ENCODE peak calls at places on chromosomes 6 and 20, in seven cellular contexts. W, N, S, C, L, I and D are unnamed samples.

GRCh38 chr20:50057409-50058053 is 55.4 kb downstream of the UBE2V1 start:
- DNase-seq in N (no peak), I (no peak), W (no peak), S (no peak), C (no peak), L (no peak), D (no peak)

GRCh38 chr6:129108337-129108736 is 225.4 kb downstream of the LAMA2 start:
- DNase-seq in W (no peak), C (no peak), S (no peak), N (no peak), I (no peak), L (no peak), D (no peak)

GRCh38 chr20:20441259-20441658 is 73.4 kb downstream of the INSM1 start:
- DNase-seq in N (no peak), C (no peak), S (no peak), I (no peak), W (no peak), L (no peak), D (no peak)

GRCh38 chr6:53741417-53741816 is 53.4 kb upstream of the LRRC1 start:
- DNase-seq in I (no peak), L (no peak), W (peak), C (no peak), S (no peak), N (no peak), D (no peak)

GRCh38 chr6:143245656-143246055 is 185.0 kb downstream of the AIG1 start:
- DNase-seq in L (no peak), N (no peak), I (no peak), S (no peak), W (no peak), C (no peak), D (no peak)

GRCh38 chr6:47714802-47715201 is 16.4 kb downstream of the ADGRF4 start:
- DNase-seq in I (no peak), N (no peak), C (no peak), S (no peak), W (no peak), L (no peak), D (no peak)

GRCh38 chr6:15631380-15631913 is 31.4 kb downstream of the DTNBP1 start:
- DNase-seq in I (no peak), W (no peak), L (no peak), C (no peak), N (no peak), S (peak), D (no peak)

GRCh38 chr6:149964243-149965190 is 774 bp downstream of the ULBP1 start:
- DNase-seq in W (no peak), N (no peak), L (no peak), C (no peak), S (peak), I (no peak), D (no peak)

GRCh38 chr6:45555981-45556771 is 178.4 kb upstream of the SUPT3H start:
- DNase-seq in N (no peak), C (no peak), L (no peak), I (no peak), W (no peak), S (no peak), D (no peak)

GRCh38 chr20:45892049-45892816 is 1.1 kb downstream of the CTSA start:
- DNase-seq in L (peak), C (peak), S (peak), I (peak), W (no peak), N (peak), D (no peak)

GRCh38 chr6:153790048-153790447 is 249.0 kb upstream of the OPRM1 start:
- DNase-seq in W (no peak), C (no peak), S (peak), N (peak), I (no peak), L (peak), D (no peak)

GRCh38 chr20:5806457-5807263 is 56.5 kb downstream of the SHLD1 start:
- DNase-seq in I (no peak), S (no peak), C (no peak), W (no peak), L (no peak), N (no peak), D (no peak)

GRCh38 chr6:3871939-3872338 is 22.8 kb downstream of the FAM50B start:
- DNase-seq in N (no peak), S (no peak), C (no peak), I (no peak), W (no peak), L (no peak), D (no peak)

GRCh38 chr6:714100-714499 is 21.2 kb upstream of the EXOC2 start:
- DNase-seq in C (no peak), N (no peak), I (no peak), W (no peak), L (no peak), S (no peak), D (no peak)

GRCh38 chr6:710601-711571 is 17.9 kb upstream of the EXOC2 start:
- DNase-seq in W (peak), N (peak), C (no peak), L (peak), S (peak), I (peak), D (no peak)

GRCh38 chr6:713351-713750 is 20.4 kb upstream of the EXOC2 start:
- DNase-seq in N (no peak), W (no peak), L (no peak), C (no peak), I (no peak), S (no peak), D (no peak)

GRCh38 chr6:712805-713204 is 19.9 kb upstream of the EXOC2 start:
- DNase-seq in C (no peak), S (no peak), W (no peak), L (no peak), N (no peak), I (no peak), D (no peak)

GRCh38 chr6:711925-712324 is 19.0 kb upstream of the EXOC2 start:
- DNase-seq in N (no peak), L (no peak), S (no peak), W (no peak), C (no peak), I (no peak), D (no peak)
- TF ChIP-seq CTCF in N (no peak), L (no peak), S (no peak), W (no peak), C (no peak), I (no peak), D (no peak)

DNA sequence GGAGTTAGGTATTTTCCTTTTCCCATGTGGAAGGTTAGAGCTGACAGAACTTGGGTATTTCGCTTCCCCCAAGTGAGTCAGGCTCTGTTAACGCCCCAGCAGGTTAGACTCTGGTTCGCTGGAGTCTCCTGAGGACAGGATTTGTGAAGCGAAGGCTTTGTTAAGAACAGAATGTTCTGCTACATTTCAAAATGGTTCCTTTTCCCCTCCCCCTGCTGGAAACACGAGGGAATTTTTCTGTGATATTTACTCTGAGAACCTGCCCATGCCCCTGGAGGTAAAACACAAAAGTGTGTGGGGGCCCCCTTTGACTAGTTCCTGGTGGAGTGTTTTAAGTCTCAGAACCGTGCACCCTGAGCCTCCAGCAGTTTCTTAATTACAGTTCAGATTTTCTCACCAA is 731.4 kb upstream of the CITED2 start:
- DNase-seq in W (no peak), L (peak), C (no peak), N (peak), I (no peak), S (peak), D (no peak)
- TF ChIP-seq CTCF in W (no peak), L (no peak), C (peak), N (no peak), I (peak), S (peak), D (peak)

GRCh38 chr6:63807056-63807455 is 171.5 kb downstream of the PHF3 start:
- DNase-seq in C (no peak), I (no peak), W (no peak), N (no peak), L (no peak), S (no peak), D (no peak)

GRCh38 chr6:63804381-63804956 is 168.9 kb downstream of the PHF3 start:
- DNase-seq in C (no peak), S (peak), I (no peak), N (no peak), W (no peak), L (no peak), D (no peak)

GRCh38 chr6:63806573-63806913 is 170.9 kb downstream of the PHF3 start:
- DNase-seq in C (no peak), I (no peak), W (no peak), S (no peak), L (no peak), N (no peak), D (no peak)

GRCh38 chr6:63805808-63806572 is 170.4 kb downstream of the PHF3 start:
- DNase-seq in L (peak), C (no peak), N (peak), I (no peak), W (no peak), S (peak), D (peak)

DNA sequence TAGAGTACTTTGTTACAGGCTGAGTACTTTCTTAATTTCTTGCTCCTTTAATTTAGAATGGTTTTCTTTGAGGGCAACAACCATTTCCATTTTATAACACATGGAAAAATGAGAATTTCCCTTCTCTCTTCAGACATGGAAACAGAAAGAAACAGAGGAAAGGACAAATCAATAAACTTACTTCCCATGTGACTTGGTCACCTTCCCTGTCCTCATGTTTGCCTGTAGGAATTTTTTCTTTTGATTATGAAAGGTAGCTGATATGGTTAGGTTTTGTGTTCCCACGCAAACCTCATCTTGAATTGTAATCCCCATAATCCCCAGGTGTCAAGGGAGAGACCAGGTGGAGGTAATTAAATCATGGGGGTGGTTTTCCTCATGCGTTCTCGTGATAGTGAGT is 169.7 kb downstream of the PHF3 start:
- DNase-seq in I (no peak), N (no peak), C (no peak), S (no peak), W (no peak), L (no peak), D (no peak)
- TF ChIP-seq CTCF in I (no peak), N (no peak), C (no peak), S (no peak), W (no peak), L (no peak), D (no peak)

DNA sequence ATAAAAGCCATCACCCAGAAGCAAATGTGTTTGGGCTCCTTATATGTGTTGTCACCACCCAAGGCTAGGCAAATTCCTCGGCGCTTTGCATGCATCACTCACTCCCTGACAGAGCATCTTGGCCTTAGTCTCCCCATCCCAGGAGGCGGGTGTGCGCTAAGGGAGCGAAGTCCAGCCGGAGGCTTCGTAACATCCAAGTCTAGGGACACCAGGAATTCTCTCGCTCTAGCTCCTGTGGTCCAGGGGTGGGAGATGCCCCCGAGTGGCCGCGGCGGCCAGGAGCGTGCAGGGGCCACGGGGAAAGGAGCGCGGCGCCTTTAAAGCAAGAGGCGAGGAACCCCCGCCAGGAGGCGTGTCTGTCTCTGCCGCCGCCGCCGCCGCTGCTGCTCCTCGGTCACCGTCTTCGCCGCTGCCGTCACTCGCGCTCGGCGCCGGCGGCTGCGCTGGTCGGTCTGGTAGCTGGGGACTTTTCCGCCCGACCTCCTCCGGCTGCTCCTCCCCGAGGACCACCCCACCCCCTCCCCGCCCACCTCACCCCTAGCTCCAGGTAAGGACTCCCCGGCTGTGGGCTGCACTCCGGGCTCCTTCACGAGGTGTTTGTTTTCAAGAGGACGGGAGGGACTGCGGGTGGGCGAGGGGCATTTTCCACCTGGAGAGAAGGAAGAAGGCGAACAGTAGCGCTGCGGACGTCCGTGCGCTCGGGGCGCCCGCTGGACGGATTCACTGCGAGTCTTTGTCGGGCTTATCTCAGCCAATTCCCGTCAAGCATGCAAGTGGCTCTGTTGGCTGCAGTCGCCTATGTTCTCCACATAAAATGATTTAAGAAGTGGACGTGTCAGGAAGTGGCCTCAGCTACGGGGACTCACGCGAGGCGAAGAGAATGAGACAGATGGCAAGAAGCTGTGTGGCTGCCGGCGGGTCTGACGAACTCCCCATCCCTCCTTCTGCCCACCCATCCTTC is at the start of gene GRIK2:
- DNase-seq in N (peak), L (peak), I (no peak), S (peak), C (peak), W (no peak), D (no peak)
- TF ChIP-seq CTCF in N (peak), L (peak), I (no peak), S (peak), C (peak), W (no peak), D (no peak)

GRCh38 chr20:33838035-33838864 is 27.1 kb downstream of the CHMP4B start:
- DNase-seq in W (no peak), S (no peak), C (no peak), N (no peak), I (no peak), L (no peak), D (no peak)
- TF ChIP-seq CTCF in W (no peak), S (peak), C (peak), N (no peak), I (no peak), L (peak), D (no peak)